ENCODE peak calls at places on chromosomes 7 and 10, in six cellular contexts. A is stimulated activated CD8-positive, alpha-beta memory T cell treated with anti-CD3 and anti-CD28 coated beads, Interleukin-15, amount 100 ng/mL, for 1 hour; Q is BJ; P is GM12878; D is EH; Y is neuronal stem cell. H is an unnamed sample.

GRCh38 chr7:14639801-14640200 is 262.8 kb downstream of the DGKB start:
- DNase-seq in A (no peak), Q (no peak), P (no peak), D (no peak), Y (no peak), H (no peak)

GRCh38 chr7:106243893-106244292 is 40.9 kb downstream of the NAMPT start:
- DNase-seq in A (no peak), Q (no peak), P (no peak), D (peak), Y (no peak), H (no peak)

GRCh38 chr10:58001159-58001558 is 266.5 kb downstream of the IPMK start:
- DNase-seq in A (no peak), Q (no peak), P (no peak), D (no peak), Y (no peak), H (no peak)

GRCh38 chr10:87558333-87558732 is 53.6 kb downstream of the MINPP1 start:
- DNase-seq in A (no peak), Q (no peak), P (no peak), D (no peak), Y (no peak), H (no peak)

GRCh38 chr10:73819513-73820093 is 8.2 kb upstream of the NDST2 start:
- DNase-seq in A (no peak), Q (no peak), P (no peak), D (no peak), Y (no peak), H (no peak)

GRCh38 chr7:151146761-151147160 is 20.7 kb downstream of the GBX1 start:
- DNase-seq in A (no peak), Q (no peak), P (no peak), D (no peak), Y (no peak), H (no peak)

GRCh38 chr10:48400129-48400849 is 93.8 kb downstream of the MAPK8 start:
- DNase-seq in A (no peak), Q (peak), P (no peak), D (peak), Y (no peak), H (no peak)

GRCh38 chr10:103616705-103617361 is 123.3 kb downstream of the NEURL1 start:
- DNase-seq in A (no peak), Q (peak), P (no peak), D (peak), Y (no peak), H (no peak)

GRCh38 chr7:151313857-151314256 is 27.8 kb upstream of the NUB1 start:
- DNase-seq in A (no peak), Q (no peak), P (no peak), D (peak), Y (no peak), H (no peak)

GRCh38 chr7:80740778-80741545 is 102.5 kb downstream of the CD36 start:
- DNase-seq in A (no peak), Q (peak), P (no peak), D (peak), Y (no peak), H (no peak)

GRCh38 chr10:6382081-6382480 is 179.3 kb downstream of the PFKFB3 start:
- DNase-seq in A (no peak), Q (peak), P (peak), D (peak), Y (no peak), H (no peak)

GRCh38 chr7:28190077-28190476 is 9.5 kb upstream of the JAZF1 start:
- DNase-seq in A (no peak), Q (no peak), P (no peak), D (no peak), Y (no peak), H (no peak)

GRCh38 chr10:123583639-123584418 is 82.3 kb upstream of the GPR26 start:
- DNase-seq in A (no peak), Q (peak), P (no peak), D (peak), Y (peak), H (peak)

GRCh38 chr7:81232084-81232799 is 313.4 kb upstream of the SEMA3C start:
- DNase-seq in A (no peak), Q (no peak), P (no peak), D (no peak), Y (no peak), H (no peak)

GRCh38 chr7:83655951-83656556 is 7.1 kb upstream of the SEMA3E start:
- DNase-seq in A (no peak), Q (no peak), P (peak), D (peak), Y (no peak), H (no peak)

GRCh38 chr10:114697061-114697598 is 39.1 kb upstream of the ABLIM1 start:
- DNase-seq in A (no peak), Q (peak), P (no peak), D (peak), Y (no peak), H (no peak)

GRCh38 chr10:80730522-80730921 is 192.8 kb downstream of the SH2D4B start:
- DNase-seq in A (no peak), Q (no peak), P (no peak), D (no peak), Y (no peak), H (no peak)

GRCh38 chr10:109861051-109861450 is 62.3 kb downstream of the XPNPEP1 start:
- DNase-seq in A (no peak), Q (no peak), P (no peak), D (no peak), Y (no peak), H (no peak)

GRCh38 chr10:110620108-110620719 is 23.9 kb upstream of the RBM20 start:
- DNase-seq in A (no peak), Q (no peak), P (no peak), D (no peak), Y (no peak), H (no peak)

GRCh38 chr10:125218967-125219366 is 58.6 kb upstream of the CTBP2 start:
- DNase-seq in A (no peak), Q (no peak), P (no peak), D (no peak), Y (no peak), H (no peak)

GRCh38 chr7:116527521-116527920 is 2.7 kb downstream of the CAV1 start:
- DNase-seq in A (no peak), Q (no peak), P (no peak), D (peak), Y (no peak), H (no peak)

GRCh38 chr10:80786322-80786721 is 248.6 kb downstream of the SH2D4B start:
- DNase-seq in A (no peak), Q (no peak), P (no peak), D (no peak), Y (no peak), H (no peak)